ENCODE peak calls at places on chromosomes 3 and 15, in eight cellular contexts. J is mammary epithelial cell, P is esophagus muscularis mucosa, H is thoracic aorta, C is RWPE1, K is adrenal gland, E is SJSA1, O is body of pancreas. S is an unnamed sample.

GRCh38 chr15:98614681-98615080 is 33.7 kb upstream of the IGF1R start:
- DNase-seq in K (no peak), C (peak), J (peak), H (no peak), P (no peak), E (no peak), O (no peak), S (peak)

GRCh38 chr3:29335438-29335837 is 54.6 kb downstream of the RBMS3 start:
- DNase-seq in H (peak), P (no peak), E (peak), J (peak), K (peak), C (peak), O (peak), S (peak)

GRCh38 chr15:29129903-29130302 is 139.7 kb downstream of the NSMCE3 start:
- DNase-seq in E (no peak), P (no peak), C (no peak), J (no peak), H (no peak), O (peak), K (no peak), S (no peak)

GRCh38 chr3:13463618-13464400 is 16.3 kb upstream of the HDAC11 start:
- DNase-seq in P (no peak), E (no peak), C (no peak), H (no peak), K (no peak), J (no peak), O (no peak), S (no peak)

GRCh38 chr15:71634820-71635219 is 175.5 kb upstream of the NR2E3 start:
- DNase-seq in H (no peak), P (no peak), C (no peak), K (no peak), E (peak), J (no peak), O (no peak), S (no peak)

GRCh38 chr15:71716990-71717389 is 93.4 kb upstream of the NR2E3 start:
- DNase-seq in C (peak), K (no peak), O (no peak), J (peak), E (peak), P (no peak), H (no peak), S (no peak)

GRCh38 chr15:45187894-45188830 is at the start of gene SHF:
- DNase-seq in K (no peak), P (no peak), J (no peak), O (peak), C (peak), E (peak), H (peak), S (no peak)

GRCh38 chr3:4888913-4889846 is 90.1 kb upstream of the BHLHE40 start:
- DNase-seq in O (no peak), C (no peak), P (no peak), J (no peak), H (no peak), K (no peak), E (no peak), S (no peak)

GRCh38 chr3:5205165-5205941 is 17.8 kb downstream of the EDEM1 start:
- DNase-seq in K (no peak), O (no peak), E (no peak), H (no peak), J (no peak), C (no peak), P (no peak), S (no peak)

GRCh38 chr3:15276028-15276717 is 56.2 kb downstream of the SH3BP5 start:
- DNase-seq in C (no peak), H (no peak), K (no peak), O (no peak), E (no peak), P (no peak), J (no peak), S (no peak)

GRCh38 chr15:52709172-52709979 is 30.2 kb upstream of the ATOSA start:
- DNase-seq in J (no peak), H (no peak), E (no peak), P (no peak), O (peak), C (no peak), K (no peak), S (no peak)

GRCh38 chr3:184335661-184336483 is 1.5 kb upstream of the FAM131A start:
- DNase-seq in O (peak), K (peak), H (peak), C (peak), E (peak), J (peak), P (peak), S (no peak)

GRCh38 chr15:33154366-33155166 is 39.9 kb downstream of the FMN1 start:
- DNase-seq in H (no peak), E (no peak), O (no peak), K (peak), C (no peak), J (peak), P (no peak), S (peak)

GRCh38 chr3:187748050-187748481 is 2.8 kb upstream of the BCL6 start:
- DNase-seq in H (peak), K (peak), C (peak), J (peak), P (peak), O (peak), E (peak), S (no peak)

GRCh38 chr3:129936757-129937156 is 37.8 kb upstream of the TRH start:
- DNase-seq in K (peak), O (peak), E (peak), C (peak), J (peak), H (no peak), P (no peak), S (no peak)

GRCh38 chr3:37814547-37814946 is 47.1 kb upstream of the CTDSPL start:
- DNase-seq in C (peak), P (no peak), K (no peak), J (no peak), E (no peak), H (no peak), O (no peak), S (no peak)

GRCh38 chr3:5694267-5694666 is 506.8 kb downstream of the EDEM1 start:
- DNase-seq in C (no peak), K (no peak), H (no peak), E (peak), O (no peak), J (no peak), P (no peak), S (no peak)

GRCh38 chr3:15498461-15499214 is 22.9 kb downstream of the COLQ start:
- DNase-seq in P (no peak), J (no peak), K (no peak), E (no peak), C (no peak), O (no peak), H (no peak), S (no peak)

GRCh38 chr15:80462836-80463512 is 58.8 kb downstream of the ARNT2 start:
- DNase-seq in C (no peak), K (no peak), J (no peak), E (no peak), H (no peak), O (no peak), P (no peak), S (no peak)

GRCh38 chr3:5022966-5023776 is 43.9 kb downstream of the BHLHE40 start:
- DNase-seq in J (peak), E (peak), C (peak), P (no peak), O (peak), K (peak), H (peak), S (peak)

GRCh38 chr3:157498374-157498773 is 4.8 kb downstream of the VEPH1 start:
- DNase-seq in P (peak), O (no peak), H (no peak), J (no peak), E (no peak), C (no peak), K (no peak), S (no peak)

GRCh38 chr3:49867871-49868321 is 1.8 kb downstream of the CAMKV start:
- DNase-seq in J (peak), P (no peak), E (no peak), K (no peak), H (no peak), O (no peak), C (no peak), S (no peak)

GRCh38 chr15:52337198-52337853 is 41.7 kb upstream of the MYO5C start:
- DNase-seq in O (no peak), K (no peak), P (no peak), J (peak), H (no peak), C (peak), E (peak), S (no peak)

GRCh38 chr15:69468241-69469121 is 15.9 kb downstream of the RPLP1 start:
- DNase-seq in H (no peak), O (peak), P (no peak), J (peak), E (no peak), C (peak), K (no peak), S (peak)

GRCh38 chr3:192259661-192260060 is 467.7 kb downstream of the FGF12 start:
- DNase-seq in J (no peak), H (no peak), E (no peak), O (no peak), P (no peak), C (no peak), K (no peak), S (no peak)

GRCh38 chr15:74302821-74303359 is 64.6 kb downstream of the CYP11A1 start:
- DNase-seq in J (peak), C (peak), H (no peak), O (peak), E (peak), K (peak), P (no peak), S (no peak)

GRCh38 chr3:50807266-50807665 is 132.5 kb downstream of the DOCK3 start:
- DNase-seq in E (no peak), J (peak), K (no peak), O (peak), P (peak), C (no peak), H (no peak), S (no peak)

GRCh38 chr15:32908135-32908801 is 190.5 kb downstream of the GREM1 start:
- DNase-seq in K (no peak), P (no peak), J (no peak), O (no peak), H (no peak), E (peak), C (no peak), S (no peak)

GRCh38 chr15:39966521-39966920 is 32.6 kb downstream of the EIF2AK4 start:
- DNase-seq in O (no peak), H (no peak), C (no peak), P (no peak), E (no peak), K (no peak), J (no peak), S (no peak)

GRCh38 chr15:69031013-69032001 is 16.8 kb downstream of the NOX5 start:
- DNase-seq in C (no peak), O (peak), E (no peak), P (peak), K (peak), H (no peak), J (no peak), S (no peak)

GRCh38 chr3:69605849-69606248 is 133.4 kb upstream of the MITF start:
- DNase-seq in P (no peak), K (no peak), E (no peak), H (no peak), J (no peak), C (no peak), O (no peak), S (no peak)

GRCh38 chr3:50342818-50343633 is 2.4 kb upstream of the RASSF1 start:
- DNase-seq in O (no peak), E (no peak), P (no peak), H (no peak), C (no peak), J (no peak), K (no peak), S (no peak)

GRCh38 chr3:58948018-58948417 is 101.8 kb downstream of the CFAP20DC start:
- DNase-seq in J (no peak), E (no peak), P (no peak), C (no peak), O (no peak), K (no peak), H (no peak), S (no peak)

GRCh38 chr3:168025076-168025475 is 70.6 kb downstream of the GOLIM4 start:
- DNase-seq in H (no peak), K (no peak), J (peak), C (no peak), E (no peak), P (no peak), O (no peak), S (no peak)
- H3K27ac ChIP-seq in H (no peak), K (peak), J (no peak), C (no peak), E (peak), P (peak), O (no peak), S (peak)

GRCh38 chr3:63977893-63978292 is 45.4 kb downstream of the PSMD6 start:
- DNase-seq in C (no peak), O (no peak), H (no peak), P (no peak), E (no peak), J (no peak), K (no peak), S (no peak)
- H3K27ac ChIP-seq in C (no peak), O (peak), H (no peak), P (no peak), E (no peak), J (no peak), K (no peak), S (no peak)

GRCh38 chr15:57486807-57487206 is 104.9 kb upstream of the MYZAP start:
- DNase-seq in E (no peak), O (no peak), H (no peak), K (no peak), J (no peak), C (no peak), P (no peak), S (no peak)
- H3K27ac ChIP-seq in E (no peak), O (no peak), H (no peak), K (no peak), J (no peak), C (no peak), P (no peak), S (peak)

DNA sequence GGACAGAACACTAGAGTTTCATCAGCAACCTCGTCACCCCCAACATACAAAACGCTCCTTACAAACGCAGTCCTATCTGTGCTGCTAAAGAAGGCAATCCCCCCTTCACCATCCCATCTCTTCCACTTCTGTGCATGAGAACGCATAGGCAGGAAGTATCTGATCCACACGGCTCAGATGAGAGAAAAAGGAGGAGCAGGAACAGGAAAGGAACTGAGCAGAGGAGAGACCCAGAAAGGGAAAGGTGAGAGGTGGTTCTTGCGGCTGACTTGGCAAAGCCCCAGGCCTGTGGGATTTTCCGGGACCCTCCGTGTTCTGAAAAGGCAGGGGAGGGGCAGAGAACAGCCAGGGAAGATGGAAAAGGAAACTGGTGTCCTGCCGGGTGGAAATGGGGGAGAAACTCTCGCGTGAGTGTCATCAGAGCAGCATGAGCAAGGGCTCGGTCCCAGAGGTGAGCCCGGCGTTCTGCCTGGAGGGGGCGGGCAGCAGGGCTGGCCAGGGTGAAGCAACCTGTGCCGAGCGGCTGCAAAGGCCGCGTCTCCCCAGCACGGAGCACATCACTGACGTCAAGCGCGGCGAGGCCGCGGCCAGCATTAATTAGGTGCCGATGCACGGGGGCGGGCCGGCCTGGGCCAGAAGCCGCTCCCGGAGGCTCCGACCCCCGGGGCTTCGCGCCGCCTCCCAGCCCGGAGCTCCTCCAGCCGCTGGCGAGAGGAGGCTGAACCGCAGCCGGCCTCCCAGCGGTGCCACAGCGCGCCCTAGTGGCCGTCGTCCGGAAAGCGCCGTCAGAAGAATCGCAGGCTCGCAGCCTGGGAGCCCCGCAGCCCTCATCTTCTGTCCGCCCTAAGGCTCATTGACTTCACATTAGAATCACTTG is 35.8 kb downstream of the CPN2 start:
- DNase-seq in E (peak), O (peak), P (peak), J (peak), K (peak), C (peak), H (no peak), S (peak)
- H3K27ac ChIP-seq in E (peak), O (no peak), P (peak), J (peak), K (peak), C (peak), H (no peak), S (peak)

GRCh38 chr3:41482134-41482533 is 282.8 kb downstream of the CTNNB1 start:
- DNase-seq in P (no peak), H (no peak), O (no peak), K (no peak), J (no peak), C (no peak), E (no peak), S (no peak)

DNA sequence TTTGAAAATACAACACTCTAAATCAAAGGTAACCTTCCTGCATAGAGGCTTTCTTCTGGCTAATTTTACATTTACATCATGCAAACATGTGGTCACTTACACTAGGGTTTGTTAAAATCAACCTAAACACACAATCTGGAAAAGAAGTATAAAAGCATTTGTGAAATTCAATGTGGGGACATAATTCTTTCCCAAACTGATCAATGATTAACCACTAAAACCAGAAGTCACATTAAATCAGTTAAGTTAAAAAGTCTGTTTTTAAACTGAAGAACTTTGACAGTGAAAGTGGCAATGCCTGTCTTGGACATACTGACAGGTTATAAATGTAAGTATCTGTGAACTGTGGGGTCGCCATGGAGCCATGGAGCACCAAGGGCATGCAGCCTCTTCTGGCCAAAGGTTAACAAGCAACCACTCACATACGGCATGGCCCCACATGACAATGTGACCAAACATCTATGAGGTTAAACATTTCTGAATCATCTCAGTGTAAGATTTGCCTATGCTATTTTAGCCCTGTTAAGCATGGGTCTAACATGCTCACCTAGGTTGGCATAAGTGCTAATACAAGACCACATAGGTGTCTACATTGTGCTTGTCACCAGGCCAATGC is 278.2 kb downstream of the CTNNB1 start:
- DNase-seq in P (no peak), C (no peak), O (no peak), H (no peak), E (no peak), K (no peak), J (no peak), S (no peak)
- H3K27ac ChIP-seq in P (no peak), C (no peak), O (no peak), H (no peak), E (no peak), K (no peak), J (no peak), S (no peak)

DNA sequence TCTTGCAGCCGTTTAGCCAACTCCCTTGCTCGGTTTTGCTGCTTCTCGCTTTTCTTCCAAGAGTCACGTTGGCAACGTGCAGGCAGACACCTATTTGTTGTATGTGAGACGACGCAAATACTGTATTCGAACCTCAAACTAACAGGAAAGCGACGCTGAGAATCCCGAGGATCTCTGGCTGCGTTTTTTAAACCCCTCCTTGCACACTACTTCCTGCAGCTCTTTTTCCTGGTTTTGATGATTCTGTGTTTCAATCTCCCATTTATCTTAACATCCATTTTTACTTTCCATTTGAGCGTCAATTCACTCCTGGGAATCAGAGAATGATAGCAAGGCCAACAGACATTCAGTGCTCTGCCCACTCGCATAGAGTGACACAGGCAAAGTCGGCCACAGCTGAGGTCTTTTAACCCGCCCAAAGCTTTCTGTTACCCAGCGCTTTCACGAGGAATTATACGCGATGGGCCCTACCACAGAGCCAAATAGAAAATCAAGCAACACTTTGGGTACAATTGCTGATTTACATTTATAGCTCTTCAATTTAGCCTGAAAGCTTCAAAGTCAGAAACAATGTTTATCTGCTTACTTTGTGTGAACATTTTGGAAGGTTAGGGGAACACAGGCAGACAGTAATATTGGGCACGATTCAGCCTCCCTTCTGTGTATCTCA is 1.6 kb upstream of the ANXA2 start:
- DNase-seq in E (peak), J (no peak), C (no peak), K (no peak), P (no peak), O (no peak), H (no peak), S (no peak)
- H3K27ac ChIP-seq in E (peak), J (peak), C (peak), K (peak), P (peak), O (no peak), H (peak), S (peak)

GRCh38 chr3:46586738-46587246 is 20.7 kb upstream of the LRRC2 start:
- DNase-seq in H (no peak), P (no peak), E (no peak), C (no peak), J (no peak), O (no peak), K (no peak), S (no peak)

GRCh38 chr3:46580675-46581074 is 14.6 kb upstream of the LRRC2 start:
- DNase-seq in K (no peak), J (no peak), C (no peak), H (no peak), P (no peak), O (no peak), E (no peak), S (no peak)

GRCh38 chr3:46584598-46585467 is 18.7 kb upstream of the LRRC2 start:
- DNase-seq in C (no peak), O (no peak), P (no peak), K (no peak), H (no peak), J (no peak), E (no peak), S (no peak)

GRCh38 chr3:46585799-46586693 is 19.9 kb upstream of the LRRC2 start:
- DNase-seq in O (peak), K (no peak), E (no peak), P (no peak), H (no peak), J (no peak), C (no peak), S (no peak)
- H3K27ac ChIP-seq in O (no peak), K (no peak), E (no peak), P (no peak), H (no peak), J (no peak), C (no peak), S (no peak)